ENCODE peak calls at places on chromosomes 3 and 15, in four cellular contexts. G, U, Z and S are unnamed samples.

GRCh38 chr15:76973362-76973743 is 21.6 kb upstream of the PSTPIP1 start:
- DNase-seq in G (peak), U (no peak), Z (peak), S (no peak)

GRCh38 chr3:39275963-39276593 is 3.8 kb downstream of the CX3CR1 start:
- DNase-seq in G (no peak), U (no peak), Z (no peak), S (no peak)

GRCh38 chr15:62462268-62462667 is 297.2 kb upstream of the C2CD4B start:
- DNase-seq in G (no peak), U (no peak), Z (no peak), S (no peak)

GRCh38 chr3:47103619-47104018 is 60.3 kb downstream of the SETD2 start:
- DNase-seq in G (no peak), U (no peak), Z (no peak), S (no peak)

GRCh38 chr15:74863239-74864056 is 9.7 kb downstream of the SCAMP2 start:
- DNase-seq in G (no peak), U (peak), Z (no peak), S (no peak)

GRCh38 chr3:37559461-37559860 is 302.2 kb upstream of the CTDSPL start:
- DNase-seq in G (no peak), U (peak), Z (no peak), S (no peak)

GRCh38 chr15:25060472-25060803 is 105.7 kb downstream of the SNRPN start:
- DNase-seq in G (no peak), U (no peak), Z (peak), S (no peak)

GRCh38 chr3:179526989-179527391 is 35.7 kb upstream of the ACTL6A start:
- DNase-seq in G (no peak), U (peak), Z (no peak), S (no peak)

GRCh38 chr15:78004919-78005634 is 72.4 kb downstream of the TBC1D2B start:
- DNase-seq in G (no peak), U (peak), Z (no peak), S (no peak)

GRCh38 chr3:21447471-21448205 is 303.4 kb downstream of the ZNF385D start:
- DNase-seq in G (no peak), U (peak), Z (no peak), S (no peak)

GRCh38 chr15:69578792-69579587 is 126.4 kb downstream of the RPLP1 start:
- DNase-seq in G (no peak), U (no peak), Z (no peak), S (no peak)

GRCh38 chr15:96336643-96337353 is 6.3 kb downstream of the NR2F2 start:
- DNase-seq in G (no peak), U (peak), Z (no peak), S (no peak)

GRCh38 chr15:31262901-31263671 is 63.5 kb upstream of the KLF13 start:
- DNase-seq in G (peak), U (peak), Z (no peak), S (no peak)

GRCh38 chr3:59422312-59422711 is 372.5 kb upstream of the CFAP20DC start:
- DNase-seq in G (peak), U (peak), Z (no peak), S (no peak)

GRCh38 chr3:162956711-162957110 is 1460.1 kb downstream of the OTOL1 start:
- DNase-seq in G (no peak), U (no peak), Z (no peak), S (no peak)

GRCh38 chr3:128011140-128011539 is 41.1 kb upstream of the SEC61A1 start:
- DNase-seq in G (peak), U (peak), Z (peak), S (peak)

GRCh38 chr3:50518441-50518840 is 15.0 kb upstream of the CACNA2D2 start:
- DNase-seq in G (no peak), U (no peak), Z (no peak), S (no peak)

GRCh38 chr3:142027713-142028112 is 121.6 kb downstream of the TFDP2 start:
- DNase-seq in G (peak), U (peak), Z (peak), S (no peak)

GRCh38 chr3:108406661-108407206 is 103.7 kb downstream of the MYH15 start:
- DNase-seq in G (peak), U (peak), Z (peak), S (no peak)

GRCh38 chr3:83523470-83524073 is 1435.2 kb upstream of the CADM2 start:
- DNase-seq in G (peak), U (peak), Z (peak), S (peak)

GRCh38 chr15:85792872-85793621 is 1.7 kb downstream of the KLHL25 start:
- DNase-seq in G (peak), U (no peak), Z (no peak), S (no peak)

GRCh38 chr3:54932606-54933005 is 4.7 kb upstream of the LRTM1 start:
- DNase-seq in G (no peak), U (no peak), Z (no peak), S (no peak)

GRCh38 chr3:10194328-10195071 is 29.8 kb downstream of the IRAK2 start:
- DNase-seq in G (peak), U (peak), Z (no peak), S (no peak)

GRCh38 chr3:7875858-7876442 is 625.7 kb upstream of the LMCD1 start:
- DNase-seq in G (no peak), U (no peak), Z (no peak), S (no peak)

GRCh38 chr3:2978977-2979732 is 131.0 kb downstream of the IL5RA start:
- DNase-seq in G (no peak), U (no peak), Z (no peak), S (no peak)

GRCh38 chr15:60213377-60214010 is 184.3 kb downstream of the ANXA2 start:
- DNase-seq in G (no peak), U (no peak), Z (no peak), S (no peak)

GRCh38 chr3:156448300-156448699 is 106.6 kb downstream of the SSR3 start:
- DNase-seq in G (peak), U (peak), Z (peak), S (no peak)

GRCh38 chr3:123298903-123299302 is 97.2 kb downstream of the SEC22A start:
- DNase-seq in G (no peak), U (peak), Z (no peak), S (no peak)

GRCh38 chr15:89972085-89972484 is 29.0 kb upstream of the ZNF710 start:
- DNase-seq in G (no peak), U (no peak), Z (no peak), S (no peak)

GRCh38 chr15:61764141-61764540 is 296.1 kb downstream of the VPS13C start:
- DNase-seq in G (no peak), U (peak), Z (no peak), S (no peak)

GRCh38 chr3:120071259-120071658 is 23.0 kb downstream of the GSK3B start:
- DNase-seq in G (no peak), U (no peak), Z (no peak), S (no peak)

GRCh38 chr3:114846779-114847178 is 300.3 kb downstream of the ZBTB20 start:
- DNase-seq in G (no peak), U (peak), Z (no peak), S (no peak)

GRCh38 chr3:52119826-52120225 is 34.4 kb downstream of the POC1A start:
- DNase-seq in G (no peak), U (no peak), Z (no peak), S (no peak)

GRCh38 chr15:98071786-98072185 is 111.3 kb downstream of the ARRDC4 start:
- DNase-seq in G (no peak), U (peak), Z (no peak), S (no peak)

GRCh38 chr3:122843604-122844003 is 48.7 kb downstream of the SLC49A4 start:
- DNase-seq in G (peak), U (no peak), Z (no peak), S (no peak)

GRCh38 chr3:33424606-33425453 is 15.4 kb downstream of the UBP1 start:
- DNase-seq in G (no peak), U (no peak), Z (no peak), S (no peak)

GRCh38 chr3:140399853-140400252 is 278.0 kb upstream of the TRIM42 start:
- DNase-seq in G (no peak), U (no peak), Z (no peak), S (no peak)

GRCh38 chr3:117665311-117665710 is 955.7 kb downstream of the TUSC7 start:
- DNase-seq in G (no peak), U (no peak), Z (peak), S (no peak)

GRCh38 chr3:45479627-45480026 is 91.3 kb downstream of the LARS2 start:
- DNase-seq in G (no peak), U (peak), Z (no peak), S (no peak)

GRCh38 chr15:82309802-82310201 is 39.5 kb downstream of the GOLGA6L10 start:
- DNase-seq in G (no peak), U (no peak), Z (no peak), S (no peak)

GRCh38 chr15:82307714-82308081 is 41.6 kb downstream of the GOLGA6L10 start:
- DNase-seq in G (no peak), U (no peak), Z (no peak), S (no peak)

GRCh38 chr15:82305621-82306048 is 43.0 kb downstream of the SAXO2 start:
- DNase-seq in G (no peak), U (no peak), Z (no peak), S (no peak)

GRCh38 chr15:82303956-82304640 is 41.5 kb downstream of the SAXO2 start:
- DNase-seq in G (no peak), U (no peak), Z (no peak), S (no peak)

DNA sequence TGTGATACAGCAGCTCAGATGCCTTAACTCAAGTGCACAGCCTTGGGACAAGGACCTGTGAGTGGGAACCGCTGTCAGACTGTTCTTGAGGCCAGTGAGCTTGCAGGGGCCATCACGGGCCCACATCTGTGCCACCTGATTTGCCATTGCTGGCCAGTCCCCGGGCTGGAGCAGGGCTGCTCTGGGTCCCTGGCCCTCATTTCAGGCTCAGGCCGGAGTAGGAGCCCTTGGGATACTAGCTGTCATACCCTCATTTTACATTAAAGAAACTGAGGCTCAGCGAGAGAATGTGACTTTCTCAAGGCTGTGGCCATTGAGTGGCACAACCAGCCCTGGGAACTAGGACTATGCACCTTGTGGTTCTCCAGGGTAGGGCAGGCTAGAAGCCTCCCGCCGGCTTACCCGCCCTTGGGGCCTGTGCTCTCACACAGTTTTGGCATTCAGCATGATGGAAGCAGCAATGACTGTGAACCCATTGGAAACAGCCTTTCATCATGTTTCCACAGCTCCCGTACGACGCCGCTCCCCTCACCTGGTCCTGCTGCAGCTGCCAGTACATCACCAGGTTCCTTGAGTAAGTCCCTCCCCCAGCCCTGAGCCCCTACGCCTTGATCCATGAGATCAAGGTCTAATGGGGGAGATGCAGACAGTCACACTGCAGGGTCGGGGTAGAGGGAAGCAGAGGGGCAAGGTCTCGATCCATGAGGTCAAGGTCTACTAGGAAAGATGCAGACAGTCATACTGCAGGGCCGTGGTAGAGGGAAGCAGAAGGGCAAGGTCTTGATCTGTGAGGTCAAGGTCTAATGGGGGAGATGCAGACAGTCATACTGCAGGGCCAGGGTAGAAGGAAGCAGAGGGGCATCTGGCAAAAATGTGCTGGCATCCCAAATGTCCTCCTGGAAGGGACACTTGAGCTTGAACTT is 42.2 kb downstream of the GOLGA6L10 start:
- DNase-seq in G (no peak), U (no peak), Z (no peak), S (no peak)
- TF ChIP-seq CTCF in G (no peak), U (no peak), Z (no peak), S (no peak)

DNA sequence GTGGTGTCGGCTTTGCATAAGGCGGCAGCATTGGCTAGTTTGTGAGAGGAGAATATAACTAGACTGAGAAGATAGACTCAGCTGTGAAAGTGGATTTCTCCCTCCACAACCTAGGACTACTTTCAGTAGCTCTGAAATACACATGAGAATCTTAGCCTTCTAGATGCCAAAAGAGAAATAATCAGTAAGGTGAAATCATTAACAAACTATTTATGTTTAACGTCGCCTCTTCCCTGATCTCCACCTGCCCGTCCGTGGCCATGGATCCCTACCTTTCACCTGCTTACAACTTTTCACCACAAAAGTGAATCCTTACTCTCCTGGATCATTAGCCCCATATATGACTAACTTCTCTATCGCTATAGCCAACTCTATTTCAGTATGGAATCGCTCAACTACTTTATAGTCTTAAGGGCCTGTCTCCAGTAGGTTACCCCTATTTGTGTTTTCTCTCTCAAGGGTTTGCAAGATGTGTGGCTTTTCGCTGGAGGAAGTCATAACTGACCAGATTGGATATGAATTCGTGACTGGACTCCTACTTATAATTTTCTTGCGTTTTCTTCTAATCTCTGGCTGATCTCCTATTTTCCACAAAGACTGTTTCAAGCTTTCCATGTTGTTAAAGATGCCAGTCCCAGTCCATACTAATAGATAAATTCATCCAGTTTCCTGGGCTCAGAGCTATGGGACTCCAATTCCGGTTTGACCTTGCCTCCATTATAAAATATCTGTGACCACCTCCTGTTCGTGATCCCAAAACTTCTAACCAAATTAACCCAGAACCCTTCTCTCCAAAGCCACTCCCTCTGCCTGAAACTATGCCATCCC is 1.1 kb upstream of the STAG1 start:
- DNase-seq in G (peak), U (no peak), Z (no peak), S (no peak)
- TF ChIP-seq CTCF in G (no peak), U (no peak), Z (peak), S (no peak)

DNA sequence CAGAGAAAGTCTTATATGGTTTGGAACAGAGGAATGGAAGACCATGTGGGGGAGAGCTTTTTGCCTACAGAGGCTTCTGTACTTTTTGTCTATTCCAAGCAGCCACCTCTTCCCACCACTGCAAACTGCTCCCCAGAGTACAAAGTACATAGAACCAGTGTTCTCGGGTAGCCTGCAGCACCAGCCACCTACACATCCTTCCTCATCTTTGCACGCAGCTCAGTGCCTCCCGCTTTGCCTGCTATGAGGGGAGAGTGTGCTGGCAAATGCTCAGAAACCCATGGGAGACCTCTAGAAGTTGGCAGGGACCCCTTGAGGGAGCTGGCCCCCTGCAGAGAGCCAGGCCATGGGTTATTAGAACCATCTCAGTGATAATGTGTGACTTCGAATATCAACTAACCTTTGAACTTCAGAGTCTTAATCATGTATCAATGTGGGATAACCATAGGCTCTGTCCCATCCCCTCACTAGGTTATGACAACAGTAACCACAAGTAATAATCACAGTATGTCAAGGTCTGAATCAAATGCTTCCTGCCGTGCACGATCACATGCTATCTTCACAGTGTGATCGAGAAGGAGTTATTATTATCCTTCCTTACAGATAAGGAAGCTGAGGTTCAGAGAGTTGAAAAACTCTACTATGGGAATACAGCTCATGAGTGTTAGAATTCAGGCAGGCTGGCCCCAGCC is 22.8 kb upstream of the SMAD3 start:
- DNase-seq in G (no peak), U (no peak), Z (no peak), S (no peak)
- TF ChIP-seq CTCF in G (no peak), U (no peak), Z (no peak), S (no peak)

GRCh38 chr3:150464684-150465083 is 56.6 kb downstream of the TSC22D2 start:
- DNase-seq in G (no peak), U (no peak), Z (no peak), S (no peak)

GRCh38 chr3:150469931-150470740 is 62.0 kb downstream of the TSC22D2 start:
- DNase-seq in G (no peak), U (peak), Z (no peak), S (no peak)

GRCh38 chr3:150472421-150472820 is 64.3 kb downstream of the TSC22D2 start:
- DNase-seq in G (no peak), U (no peak), Z (no peak), S (no peak)

GRCh38 chr3:150467381-150467780 is 59.3 kb downstream of the TSC22D2 start:
- DNase-seq in G (no peak), U (no peak), Z (no peak), S (no peak)

DNA sequence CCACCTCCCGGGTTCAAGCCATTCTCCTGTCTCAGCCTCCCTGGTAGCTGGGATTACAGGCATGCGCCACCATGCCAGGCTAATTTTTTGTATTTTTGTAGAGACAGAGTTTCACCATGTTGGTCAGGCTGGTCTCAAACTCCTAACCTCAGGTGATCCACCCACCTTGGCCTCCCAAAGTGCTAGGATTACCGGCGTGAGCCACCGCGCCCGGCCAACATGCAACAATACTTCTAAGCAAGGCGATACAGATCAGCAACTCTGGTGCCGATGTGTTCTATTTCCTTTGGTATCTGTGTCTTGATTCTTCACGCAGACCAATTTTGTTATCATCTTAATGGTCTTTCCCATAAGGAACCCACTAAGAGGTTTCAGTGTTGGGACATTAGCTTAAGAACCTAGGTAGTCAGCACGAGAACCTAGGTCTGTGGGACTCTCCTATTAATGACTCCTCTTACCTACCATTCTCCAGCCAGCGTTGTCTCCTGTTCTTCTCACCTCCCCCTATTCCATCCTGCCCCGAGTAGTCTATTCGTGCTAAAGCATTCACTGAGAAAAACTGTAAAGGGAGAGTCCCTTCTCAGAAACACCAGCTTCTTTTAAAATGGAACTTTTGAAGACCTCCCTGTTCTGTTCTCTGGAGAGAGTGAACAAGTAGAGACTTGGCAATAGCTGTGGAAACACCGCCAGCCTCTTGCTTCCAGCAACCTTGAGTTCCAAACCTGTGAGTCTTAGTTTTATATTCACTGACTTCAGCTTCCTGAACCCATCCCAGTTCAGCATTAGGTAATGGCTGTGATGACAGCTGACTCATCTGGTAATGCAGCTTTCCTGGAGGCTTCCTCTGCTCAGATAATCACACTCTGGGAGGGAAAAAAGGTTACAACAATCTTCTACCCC is 61.2 kb downstream of the TSC22D2 start:
- DNase-seq in G (no peak), U (peak), Z (no peak), S (no peak)
- TF ChIP-seq CTCF in G (no peak), U (no peak), Z (no peak), S (no peak)